ENCODE peak calls at places on chromosomes 3 and 15, in five cellular contexts. O, L, A, Z and N are unnamed samples.
A peak's percentile ranks its signal among the peaks of the same experiment; 100 is the strongest.

GRCh38 chr15:62506217-62506805 is 341.2 kb upstream of the C2CD4B start:
- DNase-seq in O (peak; percentile 43), Z (peak; percentile 28), A (no peak), L (no peak), N (no peak)

GRCh38 chr3:173699353-173699752 is 301.8 kb downstream of the NLGN1 start:
- DNase-seq in A (no peak), O (no peak), L (no peak), Z (no peak), N (no peak)

GRCh38 chr3:39447637-39448483 is 19.6 kb upstream of the MOBP start:
- DNase-seq in L (no peak), O (peak; percentile 93), Z (peak; percentile 58), A (peak; percentile 82), N (peak; percentile 70)

GRCh38 chr15:20280933-20281463 is 260.6 kb downstream of the GOLGA6L6 start:
- DNase-seq in A (no peak), L (no peak), Z (no peak), O (no peak), N (no peak)

GRCh38 chr3:39433642-39434041 is 27.1 kb downstream of the RPSA start:
- DNase-seq in O (peak; percentile 49), A (no peak), L (no peak), Z (no peak), N (no peak)

GRCh38 chr3:16511561-16512434 is 1.7 kb downstream of the RFTN1 start:
- DNase-seq in Z (peak; percentile 63), L (peak; percentile 62), O (no peak), A (peak; percentile 47), N (no peak)

GRCh38 chr15:60745469-60745971 is 266.6 kb upstream of the ICE2 start:
- DNase-seq in A (no peak), O (no peak), L (peak; percentile 66), Z (no peak), N (no peak)

GRCh38 chr3:190205739-190206138 is 85.0 kb upstream of the P3H2 start:
- DNase-seq in A (no peak), O (peak; percentile 53), L (no peak), Z (peak; percentile 23), N (no peak)

GRCh38 chr15:28182216-28182615 is 83.1 kb upstream of the OCA2 start:
- DNase-seq in O (no peak), A (no peak), L (no peak), Z (no peak), N (no peak)

GRCh38 chr3:79846148-79846933 is 78.5 kb upstream of the ROBO1 start:
- DNase-seq in A (peak; percentile 55), O (no peak), Z (no peak), L (no peak), N (peak; percentile 23)

GRCh38 chr15:67079361-67079760 is 14.0 kb downstream of the SMAD3 start:
- DNase-seq in O (no peak), L (no peak), A (no peak), Z (no peak), N (no peak)

GRCh38 chr15:71352125-71352524 is 236.9 kb downstream of the THSD4 start:
- DNase-seq in Z (no peak), A (no peak), L (no peak), O (no peak), N (no peak)

GRCh38 chr15:44102675-44103254 is 92.3 kb downstream of the FRMD5 start:
- DNase-seq in O (peak; percentile 99), L (no peak), Z (peak; percentile 92), A (no peak), N (no peak)

GRCh38 chr15:75594276-75594675 is 15.2 kb upstream of the PTPN9 start:
- DNase-seq in A (no peak), O (no peak), L (no peak), Z (no peak), N (no peak)

GRCh38 chr3:127065561-127066270 is 82.8 kb downstream of the PLXNA1 start:
- DNase-seq in A (no peak), L (no peak), Z (no peak), O (no peak), N (no peak)

GRCh38 chr15:63366451-63366850 is 15.2 kb downstream of the CA12 start:
- DNase-seq in L (no peak), A (no peak), O (no peak), Z (no peak), N (no peak)

GRCh38 chr3:48119495-48120193 is 68.6 kb downstream of the CDC25A start:
- DNase-seq in Z (no peak), O (no peak), L (peak; percentile 61), A (no peak), N (no peak)

GRCh38 chr3:4949004-4949403 is 30.2 kb upstream of the BHLHE40 start:
- DNase-seq in L (no peak), Z (no peak), A (no peak), O (no peak), N (no peak)

GRCh38 chr3:72896996-72897757 is 9.3 kb downstream of the GXYLT2 start:
- DNase-seq in A (no peak), Z (peak; percentile 20), L (no peak), O (no peak), N (no peak)

DNA sequence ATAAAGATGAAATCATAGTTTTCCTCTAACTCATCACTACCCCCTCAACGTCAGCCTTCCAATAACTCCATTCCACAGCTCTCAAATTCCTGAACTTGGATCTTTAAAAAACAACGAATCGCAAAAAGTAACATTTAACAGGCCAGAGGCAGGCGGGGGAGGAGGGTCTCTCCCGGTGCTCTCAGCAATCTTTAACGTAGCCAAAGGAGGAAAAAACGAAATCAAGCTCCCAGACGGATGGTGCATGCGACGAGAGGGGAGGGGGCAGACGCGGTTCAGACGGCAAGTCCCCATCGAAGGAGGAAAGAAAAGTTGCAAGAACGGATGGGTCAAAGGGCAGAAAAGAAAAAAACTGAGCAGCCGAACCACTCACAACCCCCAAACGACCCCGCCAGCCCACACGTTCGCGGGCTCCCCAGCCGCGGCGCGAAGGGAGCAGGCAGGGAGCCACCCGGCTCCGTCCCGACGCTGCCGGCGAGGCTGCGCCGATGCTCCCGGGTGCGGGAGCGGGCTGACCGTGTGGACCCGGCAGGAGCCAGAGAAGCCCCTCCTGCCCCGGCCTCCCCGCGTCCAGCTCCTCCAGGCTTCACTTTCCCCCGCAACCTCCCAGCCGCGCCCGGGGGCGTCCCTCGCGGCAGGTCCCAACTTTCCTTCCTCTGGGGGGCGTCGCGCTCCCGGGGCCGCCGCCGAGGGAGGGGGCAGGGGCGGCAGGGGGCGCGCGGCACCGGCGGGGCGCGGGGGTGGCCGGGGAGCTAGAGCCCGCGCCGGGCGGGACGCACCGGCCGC is 661 bp downstream of the PEAK1 start:
- DNase-seq in A (peak; percentile 41), Z (no peak), L (peak; percentile 56), O (peak; percentile 19), N (peak; percentile 35)
- TF ChIP-seq CTCF in A (peak; percentile 30), Z (peak; percentile 21), L (peak; percentile 52), O (no peak), N (no peak)

GRCh38 chr3:25493786-25494185 is 65.7 kb downstream of the RARB start:
- DNase-seq in Z (peak; percentile 49), O (peak; percentile 7), A (no peak), L (no peak), N (no peak)

GRCh38 chr3:25495304-25495703 is 67.2 kb downstream of the RARB start:
- DNase-seq in L (no peak), A (no peak), Z (no peak), O (no peak), N (no peak)

GRCh38 chr3:25489858-25490591 is 62.0 kb downstream of the RARB start:
- DNase-seq in Z (no peak), L (no peak), O (no peak), A (no peak), N (no peak)

GRCh38 chr3:25495726-25496125 is 67.7 kb downstream of the RARB start:
- DNase-seq in O (no peak), Z (no peak), L (no peak), A (no peak), N (no peak)

GRCh38 chr3:25493246-25493645 is 65.2 kb downstream of the RARB start:
- DNase-seq in Z (no peak), O (no peak), L (no peak), A (no peak), N (no peak)
- TF ChIP-seq CTCF in Z (no peak), O (no peak), L (no peak), A (no peak), N (no peak)

GRCh38 chr3:188052229-188052965 is 101.6 kb upstream of the LPP start:
- DNase-seq in Z (no peak), A (peak; percentile 73), L (peak; percentile 83), O (no peak), N (peak; percentile 35)
- TF ChIP-seq CTCF in Z (no peak), A (peak; percentile 54), L (peak; percentile 70), O (no peak), N (no peak)

GRCh38 chr3:108153451-108153981 is 62.7 kb upstream of the CD47 start:
- DNase-seq in O (peak; percentile 71), L (no peak), Z (no peak), A (peak; percentile 70), N (peak; percentile 40)
- TF ChIP-seq CTCF in O (peak; percentile 76), L (peak; percentile 27), Z (peak; percentile 52), A (peak; percentile 77), N (no peak)

GRCh38 chr15:74050835-74051234 is 31.5 kb downstream of the GOLGA6A start:
- DNase-seq in Z (no peak), A (no peak), O (no peak), L (no peak), N (no peak)
- TF ChIP-seq CTCF in Z (no peak), A (no peak), O (no peak), L (no peak), N (no peak)

GRCh38 chr15:91849180-91849579 is 4.3 kb upstream of the SLCO3A1 start:
- DNase-seq in Z (no peak), A (no peak), O (no peak), L (no peak), N (no peak)

GRCh38 chr15:91853501-91853967 is at the start of gene SLCO3A1:
- DNase-seq in Z (no peak), O (no peak), A (peak; percentile 68), L (peak; percentile 86), N (peak; percentile 67)

GRCh38 chr15:91852741-91853500 is 587 bp upstream of the SLCO3A1 start:
- DNase-seq in L (peak; percentile 83), O (no peak), A (peak; percentile 68), Z (peak; percentile 13), N (peak; percentile 76)

GRCh38 chr15:91853968-91854943 is 748 bp downstream of the SLCO3A1 start:
- DNase-seq in L (peak; percentile 64), O (no peak), Z (no peak), A (peak; percentile 51), N (peak; percentile 70)

DNA sequence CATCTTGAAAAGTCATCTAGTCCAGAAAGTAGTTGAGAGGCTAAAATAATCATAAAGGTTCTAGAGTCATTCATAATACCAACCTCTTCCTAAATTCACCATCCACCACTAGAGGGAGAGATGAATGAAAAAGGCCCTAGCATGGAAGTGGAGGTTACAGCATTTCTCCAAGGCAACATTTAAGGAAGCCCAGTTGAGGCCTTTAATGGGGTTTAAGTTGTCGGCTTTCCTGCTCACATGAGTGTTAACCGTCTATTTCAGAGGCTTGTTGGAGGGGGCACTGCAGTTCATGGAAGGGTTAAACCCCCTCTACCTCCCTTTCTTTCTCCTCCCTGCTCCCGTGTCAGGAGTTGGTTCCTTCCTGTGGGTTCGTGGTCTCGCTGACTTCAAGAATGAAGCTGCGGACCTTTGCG is 3.8 kb upstream of the SLCO3A1 start:
- DNase-seq in L (no peak), Z (peak; percentile 13), O (peak; percentile 64), A (no peak), N (no peak)
- TF ChIP-seq CTCF in L (peak; percentile 68), Z (peak; percentile 76), O (peak; percentile 63), A (peak; percentile 68), N (peak; percentile 59)